ENCODE peak calls at places on chromosomes 5 and 9, in eight cellular contexts. K is dorsolateral prefrontal cortex; J is CD8-positive, alpha-beta T cell; E is cardiac muscle cell; A is lower lobe of right lung; Q is GM12865; B is body of pancreas; N is ascending aorta. P is an unnamed sample.

GRCh38 chr5:78008356-78008967 is 232.3 kb upstream of the TBCA start:
- DNase-seq in A (no peak), B (peak), K (no peak), E (peak), N (no peak), J (no peak), Q (peak), P (peak)

GRCh38 chr9:21782207-21782606 is 20.2 kb upstream of the MTAP start:
- DNase-seq in B (no peak), J (no peak), N (no peak), K (no peak), E (no peak), Q (peak), A (no peak), P (no peak)

GRCh38 chr9:75106856-75107255 is 18.5 kb downstream of the OSTF1 start:
- DNase-seq in E (no peak), Q (no peak), K (no peak), A (no peak), B (peak), J (no peak), N (no peak), P (no peak)

GRCh38 chr5:147407094-147407681 is 102.7 kb downstream of the DPYSL3 start:
- DNase-seq in E (peak), A (no peak), B (no peak), Q (peak), N (no peak), J (no peak), K (no peak), P (no peak)

GRCh38 chr9:85741112-85741874 is 461 bp downstream of the AGTPBP1 start:
- DNase-seq in B (peak), E (no peak), K (no peak), N (no peak), A (peak), Q (peak), J (peak), P (peak)

GRCh38 chr5:55691265-55692105 is 20.6 kb downstream of the SLC38A9 start:
- DNase-seq in A (no peak), E (peak), J (no peak), N (no peak), Q (peak), K (no peak), B (no peak), P (peak)

GRCh38 chr5:56323505-56323904 is 90.4 kb upstream of the ANKRD55 start:
- DNase-seq in A (no peak), B (peak), Q (no peak), J (no peak), N (no peak), K (no peak), E (peak), P (peak)

GRCh38 chr5:170745481-170746061 is 38.0 kb upstream of the GABRP start:
- DNase-seq in E (peak), N (no peak), J (no peak), Q (no peak), K (no peak), B (peak), A (peak), P (peak)

GRCh38 chr9:38339087-38339486 is 53.4 kb upstream of the ALDH1B1 start:
- DNase-seq in E (no peak), B (peak), K (no peak), A (no peak), Q (peak), N (no peak), J (no peak), P (peak)

GRCh38 chr5:1375871-1376850 is 31.3 kb upstream of the CLPTM1L start:
- DNase-seq in K (no peak), Q (no peak), J (no peak), A (no peak), E (no peak), N (no peak), B (no peak), P (no peak)

GRCh38 chr9:128706671-128707381 is 4.5 kb downstream of the PKN3 start:
- DNase-seq in N (no peak), B (no peak), E (no peak), A (peak), J (no peak), Q (no peak), K (no peak), P (no peak)

GRCh38 chr5:137400571-137400970 is 98.6 kb downstream of the SPOCK1 start:
- DNase-seq in K (no peak), J (no peak), E (no peak), Q (no peak), A (no peak), N (no peak), B (no peak), P (no peak)

GRCh38 chr5:93850311-93850710 is 108.9 kb upstream of the POU5F2 start:
- DNase-seq in K (no peak), A (no peak), Q (no peak), J (no peak), N (no peak), B (no peak), E (no peak), P (no peak)

GRCh38 chr5:142924135-142924883 is 154.1 kb downstream of the ARHGAP26 start:
- DNase-seq in N (no peak), Q (peak), B (no peak), K (no peak), J (no peak), E (no peak), A (no peak), P (no peak)
- TF ChIP-seq CTCF in N (peak), Q (peak), B (peak), K (peak), J (no peak), E (peak), A (no peak), P (no peak)

GRCh38 chr9:123359546-123359945 is 3.5 kb downstream of the CRB2 start:
- DNase-seq in E (no peak), J (no peak), K (no peak), Q (no peak), N (no peak), A (no peak), B (peak), P (no peak)
- H3K4me3 ChIP-seq in E (no peak), J (no peak), K (no peak), Q (no peak), N (no peak), A (no peak), B (no peak), P (no peak)

GRCh38 chr9:126989847-126990821 is 75.6 kb downstream of the RALGPS1 start:
- DNase-seq in E (no peak), N (no peak), B (peak), Q (no peak), K (peak), J (no peak), A (no peak), P (peak)
- TF ChIP-seq CTCF in E (no peak), N (no peak), B (no peak), Q (no peak), K (no peak), J (no peak), A (no peak), P (no peak)

GRCh38 chr9:83699615-83700014 is 8.1 kb downstream of the UBQLN1 start:
- DNase-seq in B (no peak), K (no peak), A (no peak), E (no peak), J (no peak), Q (peak), N (no peak), P (no peak)
- H3K4me3 ChIP-seq in B (no peak), K (no peak), A (no peak), E (no peak), J (no peak), Q (peak), N (no peak), P (no peak)

DNA sequence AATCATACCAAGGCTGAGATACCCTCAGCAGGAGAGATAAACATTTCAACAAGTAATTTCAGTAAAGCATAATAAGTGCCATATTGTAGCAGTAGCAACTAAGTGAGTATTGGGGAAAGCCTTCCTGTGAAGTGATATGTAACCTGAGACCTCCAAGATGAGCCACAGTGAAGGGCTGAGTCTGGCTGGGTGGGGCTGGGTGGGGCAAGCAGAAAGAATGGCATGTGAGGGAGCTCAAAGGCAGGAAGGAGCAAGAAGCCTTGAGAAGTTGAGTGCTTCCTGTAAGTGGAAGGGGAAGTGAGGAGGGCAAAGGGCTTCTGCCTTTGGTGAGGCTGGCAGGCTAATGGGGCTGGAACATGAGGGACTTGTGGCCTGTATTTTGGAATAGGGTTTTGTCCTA is 19.7 kb upstream of the ASTN2 start:
- DNase-seq in Q (no peak), K (no peak), E (no peak), J (no peak), N (no peak), B (no peak), A (no peak), P (no peak)
- TF ChIP-seq CTCF in Q (no peak), K (no peak), E (no peak), J (no peak), N (no peak), B (no peak), A (no peak), P (no peak)